ENCODE peak calls at places on chromosomes 6 and 20, in eight cellular contexts. Z, I, C, N, V, K, O and F are unnamed samples.

GRCh38 chr6:149463781-149464180 is 21.0 kb downstream of the ZC3H12D start:
- DNase-seq in Z (no peak), I (no peak), V (no peak), C (no peak), O (no peak), K (no peak), N (peak; percentile 38), F (no peak)

GRCh38 chr20:52592567-52592966 is 379.6 kb upstream of the TSHZ2 start:
- DNase-seq in C (no peak), Z (no peak), K (no peak), O (no peak), N (no peak), I (no peak), V (no peak), F (no peak)

GRCh38 chr6:121105461-121105860 is 228.8 kb downstream of the TBC1D32 start:
- DNase-seq in N (no peak), K (no peak), V (no peak), C (no peak), Z (no peak), O (no peak), I (no peak), F (no peak)

GRCh38 chr6:16398587-16398986 is 160.2 kb downstream of the GMPR start:
- DNase-seq in O (no peak), N (peak; percentile 67), K (no peak), V (no peak), I (no peak), C (peak; percentile 12), Z (no peak), F (peak; percentile 79)

GRCh38 chr20:55888655-55889054 is 116.7 kb downstream of the CBLN4 start:
- DNase-seq in K (no peak), O (no peak), C (no peak), V (no peak), I (no peak), Z (no peak), N (no peak), F (peak; percentile 1)

GRCh38 chr20:23161968-23162696 is 76.0 kb upstream of the CD93 start:
- DNase-seq in V (peak; percentile 76), O (no peak), I (no peak), Z (no peak), C (peak; percentile 97), K (peak; percentile 99), N (peak; percentile 95), F (peak; percentile 96)

GRCh38 chr6:74735304-74735703 is 470.5 kb downstream of the COL12A1 start:
- DNase-seq in Z (peak; percentile 78), V (no peak), I (no peak), C (peak; percentile 91), K (peak; percentile 73), N (peak; percentile 90), O (no peak), F (peak; percentile 90)

GRCh38 chr6:68709091-68709490 is 74.0 kb downstream of the ADGRB3 start:
- DNase-seq in V (no peak), O (no peak), N (no peak), K (no peak), C (no peak), Z (no peak), I (no peak), F (no peak)

GRCh38 chr6:157063176-157063934 is 260.0 kb downstream of the TMEM242 start:
- DNase-seq in V (no peak), Z (peak; percentile 37), K (peak; percentile 74), O (no peak), N (no peak), I (no peak), C (no peak), F (no peak)

GRCh38 chr6:169957351-169957963 is 206.0 kb downstream of the ERMARD start:
- DNase-seq in O (no peak), V (no peak), K (no peak), C (no peak), I (no peak), N (no peak), Z (no peak), F (no peak)

GRCh38 chr6:16925461-16925860 is 164.2 kb upstream of the ATXN1 start:
- DNase-seq in C (no peak), N (no peak), I (no peak), Z (peak; percentile 43), K (no peak), V (no peak), O (no peak), F (no peak)

GRCh38 chr6:56693988-56694387 is 51.3 kb upstream of the DST start:
- DNase-seq in C (no peak), Z (no peak), O (no peak), N (no peak), I (no peak), K (peak; percentile 37), V (no peak), F (no peak)

GRCh38 chr6:130815200-130816071 is 11.8 kb upstream of the SMLR1 start:
- DNase-seq in Z (no peak), K (peak; percentile 6), I (no peak), N (no peak), V (no peak), C (no peak), O (no peak), F (no peak)

GRCh38 chr6:101114703-101115102 is 233.6 kb upstream of the ASCC3 start:
- DNase-seq in V (no peak), Z (peak; percentile 30), C (no peak), N (peak; percentile 8), K (peak; percentile 59), O (no peak), I (peak; percentile 31), F (peak; percentile 62)

GRCh38 chr20:33710681-33711445 is 9.2 kb downstream of the PXMP4 start:
- DNase-seq in Z (no peak), O (no peak), C (no peak), I (no peak), V (no peak), K (no peak), N (no peak), F (no peak)
- H3K4me3 ChIP-seq in Z (no peak overlapping the region), O (no peak overlapping the region), C (no peak overlapping the region), I (no peak overlapping the region), V (no peak overlapping the region), K (no peak overlapping the region), N (no peak overlapping the region), F (no peak overlapping the region)

GRCh38 chr6:54621285-54621684 is 225.3 kb upstream of the FAM83B start:
- DNase-seq in O (no peak), Z (no peak), N (no peak), K (peak; percentile 70), V (no peak), I (no peak), C (no peak), F (peak; percentile 21)

GRCh38 chr6:54618597-54618996 is 228.0 kb upstream of the FAM83B start:
- DNase-seq in K (no peak), Z (no peak), O (no peak), N (no peak), I (no peak), V (no peak), C (no peak), F (no peak)

GRCh38 chr6:54619102-54619501 is 227.5 kb upstream of the FAM83B start:
- DNase-seq in C (no peak), O (no peak), K (no peak), V (no peak), I (no peak), Z (no peak), N (no peak), F (no peak)

GRCh38 chr6:54614499-54615195 is 231.9 kb upstream of the FAM83B start:
- DNase-seq in K (no peak), C (peak; percentile 51), I (no peak), Z (no peak), O (no peak), V (no peak), N (no peak), F (no peak)

GRCh38 chr6:54617730-54618129 is 228.8 kb upstream of the FAM83B start:
- DNase-seq in C (peak; percentile 56), Z (no peak), O (no peak), N (peak; percentile 90), V (no peak), K (peak; percentile 46), I (no peak), F (peak; percentile 75)
- H3K4me3 ChIP-seq in C (no peak overlapping the region), Z (no peak overlapping the region), O (no peak overlapping the region), N (no peak overlapping the region), V (no peak overlapping the region), K (no peak overlapping the region), I (no peak overlapping the region), F (no peak overlapping the region)

GRCh38 chr6:131997450-131998153 is 46.4 kb upstream of the CCN2 start:
- DNase-seq in I (no peak), N (no peak), C (no peak), V (no peak), O (no peak), Z (no peak), K (no peak), F (no peak)
- H3K4me3 ChIP-seq in I (no peak overlapping the region), N (no peak overlapping the region), C (no peak overlapping the region), V (no peak overlapping the region), O (no peak overlapping the region), Z (no peak overlapping the region), K (no peak overlapping the region), F (no peak overlapping the region)

GRCh38 chr20:19590382-19590781 is 167.7 kb upstream of the RIN2 start:
- DNase-seq in I (no peak), C (no peak), N (no peak), K (no peak), Z (no peak), O (no peak), V (no peak), F (no peak)

GRCh38 chr20:19588731-19589130 is 169.3 kb upstream of the RIN2 start:
- DNase-seq in N (no peak), K (no peak), V (no peak), I (no peak), C (no peak), Z (no peak), O (no peak), F (peak; percentile 4)

GRCh38 chr20:19594896-19595295 is 163.2 kb upstream of the RIN2 start:
- DNase-seq in N (no peak), Z (no peak), C (no peak), I (no peak), K (no peak), V (no peak), O (no peak), F (no peak)

GRCh38 chr20:19593762-19594161 is 164.3 kb upstream of the RIN2 start:
- DNase-seq in C (no peak), I (no peak), N (no peak), V (no peak), Z (no peak), O (no peak), K (no peak), F (no peak)

DNA sequence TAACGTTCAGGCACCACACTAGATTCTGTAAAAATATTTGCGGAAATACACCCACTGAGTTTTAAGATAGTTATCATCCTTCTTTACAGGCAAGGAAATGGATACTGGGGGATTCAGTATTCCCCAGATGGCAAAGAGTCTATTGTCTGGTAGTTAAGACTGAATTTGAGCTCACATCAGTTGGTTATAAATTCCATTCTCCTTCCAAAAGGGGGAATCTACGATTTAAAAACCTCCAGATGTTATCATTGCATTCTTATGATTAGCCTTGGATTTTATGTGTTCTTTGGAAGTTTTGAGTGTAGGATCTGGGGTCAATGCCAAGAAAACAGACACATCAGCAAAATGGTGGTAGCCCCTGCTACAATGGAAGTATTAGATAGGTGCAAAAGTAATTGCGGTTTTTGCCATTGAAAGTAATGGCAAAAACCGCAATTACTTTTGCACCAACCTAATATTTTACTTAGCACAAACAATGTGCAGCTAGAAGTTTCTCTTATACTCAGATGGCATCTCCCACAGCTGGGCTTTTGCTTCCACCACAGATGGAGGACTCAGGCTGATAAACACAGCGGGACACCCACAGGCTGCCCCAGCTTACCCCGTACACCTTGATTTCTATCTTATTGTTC is 168.2 kb upstream of the RIN2 start:
- DNase-seq in O (no peak), I (no peak), N (no peak), K (no peak), C (no peak), Z (no peak), V (no peak), F (no peak)
- H3K4me3 ChIP-seq in O (no peak overlapping the region), I (no peak overlapping the region), N (no peak overlapping the region), K (no peak overlapping the region), C (no peak overlapping the region), Z (no peak overlapping the region), V (no peak overlapping the region), F (no peak overlapping the region)